ENCODE peak calls at places on chromosomes 7 and 10, in four cellular contexts. J is RCC 7860, B is COR-L47, X is progenitor cell of endocrine pancreas. H is an unnamed sample.

GRCh38 chr7:47474211-47474936 is 107.5 kb downstream of the TNS3 start:
- DNase-seq in J (no peak), B (no peak), X (no peak), H (no peak)

GRCh38 chr7:84829719-84830118 is 357.1 kb downstream of the SEMA3D start:
- DNase-seq in J (no peak), B (no peak), X (no peak), H (no peak)

GRCh38 chr7:80722596-80723141 is 84.2 kb downstream of the CD36 start:
- DNase-seq in J (peak), B (no peak), X (no peak), H (peak)

GRCh38 chr7:68245688-68246087 is 1249.1 kb downstream of the TYW1 start:
- DNase-seq in J (peak), B (no peak), X (no peak), H (no peak)

GRCh38 chr10:6522230-6522629 is 57.8 kb downstream of the PRKCQ start:
- DNase-seq in J (peak), B (no peak), X (no peak), H (no peak)

GRCh38 chr10:126465771-126466170 is 77.5 kb upstream of the ADAM12 start:
- DNase-seq in J (no peak), B (no peak), X (no peak), H (no peak)

GRCh38 chr10:124536496-124537050 is 75.0 kb downstream of the LHPP start:
- DNase-seq in J (no peak), B (no peak), X (no peak), H (peak)

GRCh38 chr7:50368366-50368765 is 63.9 kb downstream of the IKZF1 start:
- DNase-seq in J (no peak), B (no peak), X (no peak), H (no peak)

GRCh38 chr10:31757374-31757773 is 171.3 kb downstream of the ARHGAP12 start:
- DNase-seq in J (no peak), B (peak), X (no peak), H (peak)

GRCh38 chr10:110786172-110786571 is 85.6 kb upstream of the PDCD4 start:
- DNase-seq in J (no peak), B (no peak), X (no peak), H (no peak)

GRCh38 chr7:40673285-40673684 is 538.5 kb downstream of the SUGCT start:
- DNase-seq in J (no peak), B (no peak), X (no peak), H (no peak)

GRCh38 chr7:38932509-38933168 is 23.6 kb upstream of the VPS41 start:
- DNase-seq in J (no peak), B (peak), X (peak), H (peak)

GRCh38 chr10:72259491-72260214 is 14.1 kb upstream of the DDIT4 start:
- DNase-seq in J (no peak), B (no peak), X (no peak), H (peak)

GRCh38 chr7:38938589-38938988 is 29.6 kb upstream of the VPS41 start:
- DNase-seq in J (no peak), B (no peak), X (no peak), H (no peak)

GRCh38 chr10:78165617-78166016 is 132.0 kb downstream of the RPS24 start:
- DNase-seq in J (no peak), B (peak), X (no peak), H (no peak)

GRCh38 chr10:109156396-109156795 is 766.9 kb downstream of the XPNPEP1 start:
- DNase-seq in J (no peak), B (no peak), X (no peak), H (no peak)

GRCh38 chr7:132947011-132947410 is 134.9 kb downstream of the CHCHD3 start:
- DNase-seq in J (no peak), B (no peak), X (no peak), H (no peak)

GRCh38 chr10:11742009-11742778 is at the start of gene ECHDC3:
- DNase-seq in J (no peak), B (peak), X (no peak), H (peak)

GRCh38 chr7:7306231-7306630 is 123.9 kb downstream of the C1GALT1 start:
- DNase-seq in J (no peak), B (peak), X (no peak), H (no peak)

GRCh38 chr7:121373177-121373576 is 22.9 kb downstream of the FAM3C start:
- DNase-seq in J (no peak), B (no peak), X (no peak), H (no peak)

GRCh38 chr10:119246862-119247549 is 39.6 kb downstream of the GRK5 start:
- DNase-seq in J (no peak), B (no peak), X (no peak), H (no peak)

GRCh38 chr7:2519119-2519930 is at the start of gene LFNG:
- DNase-seq in J (peak), B (peak), X (peak), H (peak)

GRCh38 chr7:77367976-77368375 is 48.2 kb downstream of the GSAP start:
- DNase-seq in J (no peak), B (no peak), X (no peak), H (no peak)

GRCh38 chr7:24334012-24334411 is 50.0 kb downstream of the NPY start:
- DNase-seq in J (no peak), B (no peak), X (no peak), H (no peak)

GRCh38 chr10:95290446-95290800 is 380 bp downstream of the PDLIM1 start:
- DNase-seq in J (no peak), B (no peak), X (no peak), H (no peak)

GRCh38 chr7:13981070-13981469 is 8.4 kb downstream of the ETV1 start:
- DNase-seq in J (peak), B (no peak), X (no peak), H (peak)

GRCh38 chr7:90401989-90402388 is 1.3 kb upstream of the CLDN12 start:
- DNase-seq in J (no peak), B (peak), X (no peak), H (no peak)

GRCh38 chr10:124084693-124085092 is 8.7 kb downstream of the CHST15 start:
- DNase-seq in J (no peak), B (no peak), X (no peak), H (no peak)

GRCh38 chr10:17026686-17027485 is 102.7 kb downstream of the CUBN start:
- DNase-seq in J (no peak), B (no peak), X (no peak), H (no peak)

GRCh38 chr7:94374231-94374630 is 20.5 kb upstream of the COL1A2 start:
- DNase-seq in J (no peak), B (no peak), X (no peak), H (no peak)

GRCh38 chr7:81111358-81111757 is 192.5 kb upstream of the SEMA3C start:
- DNase-seq in J (peak), B (no peak), X (no peak), H (no peak)

GRCh38 chr7:42161723-42162122 is 75.3 kb downstream of the GLI3 start:
- DNase-seq in J (no peak), B (no peak), X (no peak), H (no peak)

GRCh38 chr10:50511512-50512213 is 112.1 kb downstream of the SGMS1 start:
- DNase-seq in J (peak), B (no peak), X (no peak), H (no peak)